ENCODE peak calls at places on chromosomes 6 and 20, in ten cellular contexts. V is pancreas, R is PC-9, L is endothelial cell of umbilical vein, Z is cardiac muscle cell, K is left ventricle myocardium inferior, J is psoas muscle, T is aorta, N is A549, A is fibroblast of lung. F is an unnamed sample. For H3K4me1, the result is how much of the 10 kb centered on the place peaks cover.

GRCh38 chr6:111441678-111442243 is 41.3 kb downstream of the REV3L start:
- DNase-seq in V (no peak), R (no peak), L (no peak), Z (no peak), K (no peak), J (no peak), T (no peak), N (no peak), A (no peak), F (no peak)

GRCh38 chr6:155187096-155187495 is 76.7 kb upstream of the CLDN20 start:
- DNase-seq in V (no peak), R (no peak), L (peak), Z (no peak), K (no peak), J (no peak), T (no peak), N (no peak), A (peak), F (no peak)

GRCh38 chr6:151358475-151358874 is 32.9 kb downstream of the ZBTB2 start:
- DNase-seq in V (no peak), R (no peak), L (no peak), Z (no peak), K (no peak), J (no peak), T (no peak), N (no peak), A (no peak), F (no peak)

GRCh38 chr6:167738386-167738785 is 88.3 kb upstream of the AFDN start:
- DNase-seq in V (no peak), R (no peak), L (no peak), Z (no peak), K (no peak), J (no peak), T (no peak), N (no peak), A (no peak), F (no peak)

GRCh38 chr20:10322073-10323012 is 103.7 kb downstream of the SNAP25 start:
- DNase-seq in V (no peak), R (no peak), L (no peak), Z (no peak), K (no peak), J (no peak), T (no peak), N (no peak), A (peak), F (no peak)

GRCh38 chr20:58650181-58650775 is 805 bp upstream of the STX16 start:
- DNase-seq in V (peak), R (peak), L (no peak), Z (peak), K (peak), J (no peak), T (no peak), N (no peak), A (peak), F (no peak)

GRCh38 chr20:23231561-23232218 is 118.9 kb upstream of the NXT1 start:
- DNase-seq in V (no peak), R (peak), L (peak), Z (no peak), K (no peak), J (no peak), T (no peak), N (no peak), A (peak), F (no peak)

GRCh38 chr6:143000771-143001170 is 55.8 kb upstream of the HIVEP2 start:
- DNase-seq in V (no peak), R (no peak), L (no peak), Z (no peak), K (no peak), J (no peak), T (no peak), N (no peak), A (no peak), F (no peak)

GRCh38 chr6:116200619-116201249 is 53.1 kb downstream of the TSPYL4 start:
- DNase-seq in V (no peak), R (no peak), L (no peak), Z (no peak), K (no peak), J (no peak), T (no peak), N (no peak), A (peak), F (no peak)

GRCh38 chr20:63483834-63484233 is 11.4 kb upstream of the KCNQ2 start:
- DNase-seq in V (no peak), R (no peak), L (no peak), Z (peak), K (no peak), J (no peak), T (no peak), N (no peak), A (no peak), F (no peak)

GRCh38 chr6:160162167-160162566 is 40.6 kb downstream of the SLC22A1 start:
- DNase-seq in V (no peak), R (no peak), L (no peak), Z (no peak), K (no peak), J (no peak), T (no peak), N (no peak), A (no peak), F (no peak)

GRCh38 chr6:106512958-106513480 is 116.3 kb downstream of the RTN4IP1 start:
- DNase-seq in V (no peak), R (no peak), L (peak), Z (no peak), K (no peak), J (no peak), T (no peak), N (no peak), A (no peak), F (peak)

GRCh38 chr6:106512048-106512957 is 117.0 kb downstream of the RTN4IP1 start:
- DNase-seq in V (peak), R (peak), L (peak), Z (peak), K (peak), J (peak), T (peak), N (no peak), A (peak), F (peak)

GRCh38 chr6:106514281-106514885 is 114.9 kb downstream of the RTN4IP1 start:
- DNase-seq in V (no peak), R (no peak), L (no peak), Z (no peak), K (no peak), J (no peak), T (no peak), N (no peak), A (no peak), F (no peak)

GRCh38 chr6:106511274-106512047 is 117.8 kb downstream of the RTN4IP1 start:
- DNase-seq in V (peak), R (peak), L (peak), Z (peak), K (no peak), J (peak), T (peak), N (no peak), A (peak), F (peak)

GRCh38 chr6:106513813-106514212 is 115.5 kb downstream of the RTN4IP1 start:
- DNase-seq in V (no peak), R (no peak), L (peak), Z (no peak), K (no peak), J (no peak), T (no peak), N (no peak), A (no peak), F (no peak)
- H3K4me1 ChIP-seq in V (under half), R (under half), L (under half), Z (under half), K (under half), J (under half), T (under half), N (under half), A (under half), F (under half)

DNA sequence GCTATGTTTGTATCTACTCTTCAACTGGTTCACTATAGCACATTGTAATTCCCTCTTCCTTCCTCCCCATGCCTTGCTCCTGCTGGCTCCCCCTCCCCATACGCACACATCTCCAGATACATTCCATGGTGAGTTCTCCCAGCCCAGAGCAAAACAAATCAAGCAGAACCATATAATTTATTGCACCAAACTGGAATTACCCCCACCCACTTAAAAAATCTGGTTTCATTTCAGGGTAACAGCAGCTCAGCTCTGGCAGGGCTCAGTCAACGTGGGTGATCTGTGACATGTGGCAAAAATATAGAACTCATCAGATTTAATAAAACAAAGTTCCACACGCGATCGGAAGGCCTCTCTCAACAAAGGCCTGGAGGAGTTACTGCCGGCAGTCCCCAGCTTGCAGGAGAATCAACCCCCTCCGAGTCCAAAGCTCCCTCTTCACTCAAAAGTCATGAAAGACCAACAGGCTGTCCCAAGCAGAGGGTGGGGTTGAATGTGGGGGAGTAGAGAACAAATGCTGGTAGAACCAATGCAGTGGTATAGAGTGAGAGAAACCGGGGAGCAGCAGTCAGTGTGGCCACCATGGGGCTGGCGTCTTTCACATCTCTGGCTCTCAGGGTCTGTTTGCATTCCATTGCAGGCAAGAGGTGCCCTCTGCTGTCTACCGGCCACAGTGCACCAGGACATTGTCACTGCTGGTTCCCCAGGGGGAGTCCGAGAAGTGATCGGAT is 323.3 kb upstream of the NT5E start:
- DNase-seq in V (peak), R (peak), L (peak), Z (peak), K (peak), J (peak), T (peak), N (peak), A (peak), F (peak)
- H3K4me3 ChIP-seq in V (no peak), R (no peak), L (no peak), Z (no peak), K (no peak), J (no peak), T (no peak), N (no peak), A (no peak), F (peak)

GRCh38 chr20:34013532-34013931 is 19.8 kb downstream of the RALY start:
- DNase-seq in V (no peak), R (no peak), L (no peak), Z (no peak), K (no peak), J (no peak), T (no peak), N (no peak), A (no peak), F (no peak)

GRCh38 chr20:34012735-34013134 is 19.0 kb downstream of the RALY start:
- DNase-seq in V (no peak), R (no peak), L (no peak), Z (no peak), K (no peak), J (no peak), T (no peak), N (no peak), A (no peak), F (no peak)

GRCh38 chr20:34010405-34010895 is 16.7 kb downstream of the RALY start:
- DNase-seq in V (no peak), R (no peak), L (no peak), Z (no peak), K (no peak), J (no peak), T (no peak), N (no peak), A (no peak), F (no peak)

GRCh38 chr20:34011275-34011674 is 17.6 kb downstream of the RALY start:
- DNase-seq in V (no peak), R (no peak), L (no peak), Z (no peak), K (no peak), J (no peak), T (no peak), N (no peak), A (no peak), F (no peak)

DNA sequence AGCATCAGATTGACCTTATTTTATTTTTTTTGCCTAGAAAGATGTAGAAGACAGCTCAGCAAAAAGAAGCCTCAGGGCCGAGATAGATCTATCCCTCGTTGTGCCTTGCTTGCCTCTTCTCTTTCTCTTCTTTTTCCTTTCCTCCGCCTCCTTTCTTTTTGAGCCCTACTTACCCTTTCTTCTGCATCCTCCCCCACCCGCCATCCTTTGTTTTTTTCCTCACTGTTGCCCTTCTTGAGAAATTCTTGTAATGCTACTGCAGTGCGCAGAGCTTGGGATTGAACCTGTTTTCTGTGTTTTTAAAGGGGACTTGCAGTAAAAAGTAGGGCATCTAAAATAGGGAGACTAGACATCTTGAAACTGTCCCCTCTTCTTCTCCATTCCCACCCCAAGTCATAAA is 18.6 kb downstream of the RALY start:
- DNase-seq in V (no peak), R (no peak), L (no peak), Z (no peak), K (no peak), J (no peak), T (no peak), N (no peak), A (no peak), F (no peak)
- H3K4me1 ChIP-seq in V (under half), R (under half), L (under half), Z (under half), K (half or more), J (half or more), T (under half), N (under half), A (under half), F (half or more)

DNA sequence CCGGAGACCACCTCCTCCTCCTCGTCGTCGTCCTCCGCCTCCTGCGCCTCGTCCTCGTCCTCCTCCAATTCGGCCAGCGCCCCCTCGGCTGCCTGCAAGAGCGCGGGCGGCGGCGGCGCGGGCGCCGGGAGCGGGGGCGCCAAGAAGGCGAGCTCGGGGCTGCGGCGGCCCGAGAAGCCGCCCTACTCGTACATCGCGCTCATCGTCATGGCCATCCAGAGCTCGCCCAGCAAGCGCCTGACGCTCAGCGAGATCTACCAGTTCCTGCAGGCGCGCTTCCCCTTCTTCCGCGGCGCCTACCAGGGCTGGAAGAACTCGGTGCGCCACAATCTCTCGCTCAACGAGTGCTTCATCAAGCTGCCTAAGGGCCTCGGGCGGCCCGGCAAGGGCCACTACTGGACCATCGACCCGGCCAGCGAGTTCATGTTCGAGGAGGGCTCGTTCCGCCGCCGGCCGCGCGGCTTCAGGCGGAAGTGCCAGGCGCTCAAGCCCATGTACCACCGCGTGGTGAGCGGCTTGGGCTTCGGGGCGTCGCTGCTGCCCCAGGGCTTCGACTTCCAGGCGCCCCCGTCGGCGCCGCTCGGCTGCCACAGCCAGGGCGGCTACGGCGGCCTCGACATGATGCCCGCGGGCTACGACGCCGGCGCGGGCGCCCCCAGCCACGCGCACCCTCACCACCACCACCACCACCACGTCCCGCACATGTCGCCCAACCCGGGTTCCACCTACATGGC is 862 bp downstream of the FOXF2 start:
- DNase-seq in V (no peak), R (no peak), L (peak), Z (peak), K (no peak), J (no peak), T (no peak), N (no peak), A (peak), F (no peak)
- H3K4me3 ChIP-seq in V (peak), R (no peak), L (no peak), Z (peak), K (peak), J (peak), T (peak), N (peak), A (peak), F (peak)

DNA sequence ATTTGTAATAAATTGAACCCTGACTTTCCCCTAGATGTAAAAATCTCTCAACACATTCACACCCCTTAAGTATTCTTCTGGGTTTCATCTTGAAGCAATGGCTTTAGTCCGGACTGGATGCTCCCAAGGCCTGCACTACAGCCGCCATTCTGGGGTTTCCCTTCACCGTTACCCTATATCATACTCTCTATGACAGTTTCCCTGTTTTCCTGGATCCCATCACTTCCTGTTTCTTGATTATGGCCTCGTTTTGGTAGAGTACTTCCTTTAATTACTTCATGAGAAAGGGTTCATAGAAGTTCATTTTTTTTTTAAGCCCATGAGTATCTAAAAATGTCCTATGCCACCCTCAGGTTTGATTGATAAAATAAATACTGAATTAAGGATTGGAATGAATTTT is 11.7 kb downstream of the FIG4 start:
- DNase-seq in V (no peak), R (no peak), L (no peak), Z (no peak), K (no peak), J (no peak), T (no peak), N (no peak), A (no peak), F (no peak)
- H3K4me1 ChIP-seq in V (under half), R (under half), L (under half), Z (under half), K (under half), J (under half), T (under half), N (under half), A (under half), F (under half)

DNA sequence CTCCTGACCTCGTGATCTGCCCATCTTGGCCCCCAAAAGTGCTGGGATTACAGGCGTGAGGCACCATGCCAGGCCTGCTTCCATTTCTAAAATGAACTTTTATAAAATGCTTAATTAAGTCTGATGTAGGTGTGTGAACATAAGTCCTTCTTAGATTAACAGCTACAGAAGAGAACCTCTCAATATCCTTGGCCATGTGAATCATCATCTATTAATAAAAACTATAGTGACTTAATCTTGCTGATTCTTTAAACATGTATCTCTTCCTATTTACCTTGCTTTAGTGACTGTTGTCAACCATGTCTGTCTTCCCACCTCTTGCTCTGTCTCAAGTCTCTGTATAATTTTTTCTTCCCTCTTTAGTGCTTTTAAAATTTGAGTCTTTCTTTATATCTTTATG is 127.1 kb downstream of the JARID2 start:
- DNase-seq in V (no peak), R (no peak), L (no peak), Z (no peak), K (no peak), J (no peak), T (no peak), N (no peak), A (no peak), F (no peak)
- H3K4me3 ChIP-seq in V (no peak), R (no peak), L (no peak), Z (no peak), K (no peak), J (no peak), T (no peak), N (no peak), A (no peak), F (no peak)

GRCh38 chr20:17961600-17961965 is 7.0 kb downstream of the SNX5 start:
- DNase-seq in V (no peak), R (no peak), L (no peak), Z (no peak), K (no peak), J (no peak), T (no peak), N (no peak), A (no peak), F (no peak)

GRCh38 chr20:17959257-17959627 is 9.4 kb downstream of the SNX5 start:
- DNase-seq in V (no peak), R (no peak), L (no peak), Z (no peak), K (no peak), J (no peak), T (no peak), N (no peak), A (no peak), F (no peak)

GRCh38 chr20:17958326-17959256 is 10.0 kb downstream of the SNX5 start:
- DNase-seq in V (no peak), R (no peak), L (peak), Z (no peak), K (no peak), J (no peak), T (no peak), N (no peak), A (peak), F (no peak)

GRCh38 chr20:17963114-17963897 is 5.3 kb downstream of the SNX5 start:
- DNase-seq in V (no peak), R (no peak), L (no peak), Z (no peak), K (no peak), J (no peak), T (no peak), N (no peak), A (no peak), F (no peak)

GRCh38 chr20:17960927-17961599 is 7.5 kb downstream of the SNX5 start:
- DNase-seq in V (no peak), R (no peak), L (no peak), Z (no peak), K (peak), J (peak), T (no peak), N (no peak), A (peak), F (no peak)
- H3K4me1 ChIP-seq in V (under half), R (under half), L (half or more), Z (under half), K (half or more), J (half or more), T (under half), N (half or more), A (under half), F (half or more)

GRCh38 chr6:22966711-22967110 is 397.3 kb downstream of the HDGFL1 start:
- DNase-seq in V (no peak), R (no peak), L (no peak), Z (no peak), K (no peak), J (no peak), T (no peak), N (no peak), A (no peak), F (no peak)
- H3K4me3 ChIP-seq in V (no peak), R (no peak), L (no peak), Z (no peak), K (no peak), J (no peak), T (no peak), N (no peak), A (no peak), F (no peak)

GRCh38 chr6:6746334-6746969 is 157.9 kb downstream of the LY86 start:
- DNase-seq in V (no peak), R (no peak), L (no peak), Z (peak), K (peak), J (peak), T (no peak), N (no peak), A (no peak), F (no peak)
- H3K4me1 ChIP-seq in V (under half), R (under half), L (under half), Z (half or more), K (half or more), J (half or more), T (under half), N (under half), A (under half), F (under half)

GRCh38 chr6:1619106-1619665 is 9.5 kb downstream of the FOXC1 start:
- DNase-seq in V (no peak), R (no peak), L (peak), Z (no peak), K (no peak), J (no peak), T (no peak), N (no peak), A (no peak), F (peak)
- H3K4me3 ChIP-seq in V (no peak), R (no peak), L (no peak), Z (no peak), K (peak), J (peak), T (peak), N (no peak), A (no peak), F (peak)